ENCODE peak calls at places on chromosomes 5 and 9, in six cellular contexts. One of them, this sample, is unnamed.

GRCh38 chr5:80540691-80541090 is 29.4 kb downstream of the ANKRD34B start:
- DNase-seq in H1: no peak
- DNase-seq in HepG2: no peak
- DNase-seq in GM12878: no peak
- DNase-seq in endothelial cell of umbilical vein: no peak
- DNase-seq in K562: no peak
- DNase-seq in this sample: no peak

GRCh38 chr5:53418844-53419243 is 61.6 kb upstream of the FST start:
- DNase-seq in endothelial cell of umbilical vein: peak; percentile 88
- DNase-seq in HepG2: no peak
- DNase-seq in K562: no peak
- DNase-seq in GM12878: no peak
- DNase-seq in H1: no peak
- DNase-seq in this sample: no peak

GRCh38 chr5:179554981-179555380 is 4.6 kb downstream of the RUFY1 start:
- DNase-seq in K562: no peak
- DNase-seq in H1: no peak
- DNase-seq in HepG2: no peak
- DNase-seq in GM12878: no peak
- DNase-seq in endothelial cell of umbilical vein: no peak
- DNase-seq in this sample: no peak

GRCh38 chr5:168877132-168877895 is 298.1 kb upstream of the PANK3 start:
- DNase-seq in HepG2: peak; percentile 18
- DNase-seq in H1: no peak
- DNase-seq in endothelial cell of umbilical vein: peak; percentile 33
- DNase-seq in K562: peak; percentile 3
- DNase-seq in GM12878: no peak
- DNase-seq in this sample: no peak

GRCh38 chr5:123429993-123430392 is 6.8 kb upstream of the CEP120 start:
- DNase-seq in HepG2: peak; percentile 44
- DNase-seq in GM12878: no peak
- DNase-seq in K562: no peak
- DNase-seq in H1: no peak
- DNase-seq in endothelial cell of umbilical vein: no peak
- DNase-seq in this sample: peak; percentile 23

GRCh38 chr5:137252513-137252912 is 246.6 kb downstream of the SPOCK1 start:
- DNase-seq in K562: no peak
- DNase-seq in endothelial cell of umbilical vein: no peak
- DNase-seq in H1: no peak
- DNase-seq in HepG2: no peak
- DNase-seq in GM12878: no peak
- DNase-seq in this sample: no peak

GRCh38 chr5:137220523-137220927 is 278.6 kb downstream of the SPOCK1 start:
- DNase-seq in K562: peak; percentile 69
- DNase-seq in HepG2: peak; percentile 76
- DNase-seq in H1: no peak
- DNase-seq in endothelial cell of umbilical vein: peak; percentile 80
- DNase-seq in GM12878: no peak
- DNase-seq in this sample: peak; percentile 76

GRCh38 chr5:180464603-180464970 is 29.6 kb upstream of the CNOT6 start:
- DNase-seq in endothelial cell of umbilical vein: no peak
- DNase-seq in H1: no peak
- DNase-seq in HepG2: peak; percentile 35
- DNase-seq in GM12878: no peak
- DNase-seq in K562: no peak
- DNase-seq in this sample: no peak

GRCh38 chr9:127199001-127199791 is 65.4 kb upstream of the GARNL3 start:
- DNase-seq in GM12878: peak; percentile 71
- DNase-seq in HepG2: peak; percentile 45
- DNase-seq in K562: peak; percentile 81
- DNase-seq in endothelial cell of umbilical vein: peak; percentile 81
- DNase-seq in H1: peak; percentile 98
- DNase-seq in this sample: peak; percentile 67

GRCh38 chr5:136079195-136079985 is 50.6 kb downstream of the TGFBI start:
- DNase-seq in GM12878: no peak
- DNase-seq in HepG2: no peak
- DNase-seq in K562: no peak
- DNase-seq in endothelial cell of umbilical vein: peak; percentile 49
- DNase-seq in H1: no peak
- DNase-seq in this sample: no peak

GRCh38 chr9:93871286-93871685 is 83.9 kb downstream of the BARX1 start:
- DNase-seq in K562: no peak
- DNase-seq in HepG2: no peak
- DNase-seq in H1: no peak
- DNase-seq in GM12878: no peak
- DNase-seq in endothelial cell of umbilical vein: no peak
- DNase-seq in this sample: no peak

GRCh38 chr5:172913117-172913850 is 45.9 kb upstream of the RPL26L1 start:
- DNase-seq in H1: no peak
- DNase-seq in endothelial cell of umbilical vein: no peak
- DNase-seq in K562: no peak
- DNase-seq in GM12878: no peak
- DNase-seq in HepG2: no peak
- DNase-seq in this sample: no peak

GRCh38 chr9:99433555-99433954 is 211.5 kb downstream of the SEC61B start:
- DNase-seq in HepG2: peak; percentile 53
- DNase-seq in K562: peak; percentile 58
- DNase-seq in endothelial cell of umbilical vein: peak; percentile 80
- DNase-seq in H1: no peak
- DNase-seq in GM12878: peak; percentile 49
- DNase-seq in this sample: peak; percentile 60

GRCh38 chr5:137613554-137614265 is 114.6 kb upstream of the SPOCK1 start:
- DNase-seq in GM12878: no peak
- DNase-seq in K562: no peak
- DNase-seq in H1: no peak
- DNase-seq in HepG2: no peak
- DNase-seq in endothelial cell of umbilical vein: no peak
- DNase-seq in this sample: no peak

GRCh38 chr9:1775230-1775629 is 239.9 kb upstream of the SMARCA2 start:
- DNase-seq in K562: no peak
- DNase-seq in H1: no peak
- DNase-seq in GM12878: no peak
- DNase-seq in endothelial cell of umbilical vein: no peak
- DNase-seq in HepG2: no peak
- DNase-seq in this sample: no peak

GRCh38 chr9:18366184-18366583 is 107.8 kb upstream of the ADAMTSL1 start:
- DNase-seq in GM12878: no peak
- DNase-seq in endothelial cell of umbilical vein: no peak
- DNase-seq in H1: no peak
- DNase-seq in HepG2: no peak
- DNase-seq in K562: no peak
- DNase-seq in this sample: no peak

GRCh38 chr9:115192280-115192679 is 74.3 kb upstream of the TNC start:
- DNase-seq in H1: no peak
- DNase-seq in GM12878: no peak
- DNase-seq in endothelial cell of umbilical vein: no peak
- DNase-seq in K562: no peak
- DNase-seq in HepG2: no peak
- DNase-seq in this sample: no peak

GRCh38 chr9:15147471-15147870 is 159.5 kb downstream of the TTC39B start:
- DNase-seq in K562: no peak
- DNase-seq in endothelial cell of umbilical vein: no peak
- DNase-seq in HepG2: no peak
- DNase-seq in GM12878: no peak
- DNase-seq in H1: no peak
- DNase-seq in this sample: no peak

GRCh38 chr5:9624196-9624947 is 5.8 kb downstream of the TAS2R1 start:
- DNase-seq in endothelial cell of umbilical vein: no peak
- DNase-seq in H1: no peak
- DNase-seq in K562: no peak
- DNase-seq in GM12878: no peak
- DNase-seq in HepG2: no peak
- DNase-seq in this sample: no peak

GRCh38 chr5:56323505-56323904 is 90.4 kb upstream of the ANKRD55 start:
- DNase-seq in K562: no peak
- DNase-seq in endothelial cell of umbilical vein: no peak
- DNase-seq in H1: no peak
- DNase-seq in GM12878: no peak
- DNase-seq in HepG2: peak; percentile 50
- DNase-seq in this sample: no peak

GRCh38 chr9:127856094-127856740 is 1.8 kb upstream of the ENG start:
- DNase-seq in H1: no peak
- DNase-seq in GM12878: no peak
- DNase-seq in HepG2: no peak
- DNase-seq in K562: no peak
- DNase-seq in endothelial cell of umbilical vein: no peak
- DNase-seq in this sample: no peak

GRCh38 chr5:27592231-27592630 is 553.8 kb upstream of the CDH9 start:
- DNase-seq in endothelial cell of umbilical vein: no peak
- DNase-seq in HepG2: no peak
- DNase-seq in GM12878: no peak
- DNase-seq in K562: no peak
- DNase-seq in H1: no peak
- DNase-seq in this sample: no peak

GRCh38 chr9:129914051-129914450 is 78.8 kb downstream of the USP20 start:
- DNase-seq in K562: no peak
- DNase-seq in endothelial cell of umbilical vein: no peak
- DNase-seq in H1: no peak
- DNase-seq in HepG2: peak; percentile 37
- DNase-seq in GM12878: no peak
- DNase-seq in this sample: no peak

GRCh38 chr9:115202960-115203751 is 85.2 kb upstream of the TNC start:
- DNase-seq in K562: no peak
- DNase-seq in endothelial cell of umbilical vein: no peak
- DNase-seq in H1: no peak
- DNase-seq in HepG2: no peak
- DNase-seq in GM12878: no peak
- DNase-seq in this sample: no peak

GRCh38 chr5:36832274-36832673 is 44.3 kb upstream of the NIPBL start:
- DNase-seq in GM12878: no peak
- DNase-seq in H1: no peak
- DNase-seq in HepG2: no peak
- DNase-seq in endothelial cell of umbilical vein: no peak
- DNase-seq in K562: no peak
- DNase-seq in this sample: no peak

GRCh38 chr9:613771-614347 is 227.6 kb upstream of the DMRT1 start:
- DNase-seq in GM12878: peak; percentile 8
- DNase-seq in H1: peak; percentile 64
- DNase-seq in endothelial cell of umbilical vein: peak; percentile 95
- DNase-seq in K562: peak; percentile 38
- DNase-seq in HepG2: peak; percentile 88
- DNase-seq in this sample: peak; percentile 13
- TF ChIP-seq POLR2AphosphoS5 in GM12878: no peak
- TF ChIP-seq POLR2AphosphoS5 in H1: no peak
- TF ChIP-seq POLR2AphosphoS5 in endothelial cell of umbilical vein: no peak
- TF ChIP-seq POLR2AphosphoS5 in K562: no peak
- TF ChIP-seq POLR2AphosphoS5 in HepG2: no peak
- TF ChIP-seq POLR2AphosphoS5 in this sample: no peak

DNA sequence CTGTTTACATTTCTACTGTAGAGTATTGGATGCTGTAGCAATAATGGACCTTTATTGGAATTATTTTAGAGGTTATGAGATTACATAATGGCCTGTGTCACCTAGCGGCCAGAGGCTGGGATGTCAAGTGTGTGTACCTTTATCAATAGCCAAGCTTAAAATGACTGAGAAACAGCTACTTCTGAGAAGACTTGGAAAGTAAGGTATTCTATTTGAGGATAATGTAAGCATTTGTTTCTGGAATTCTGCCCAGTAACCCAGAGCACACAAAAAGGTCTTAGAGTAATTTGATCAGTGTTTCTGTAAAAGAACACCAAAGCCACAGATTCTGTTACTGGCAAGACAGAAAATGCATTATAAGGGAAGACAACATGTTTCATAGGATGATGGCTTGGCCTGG is 116.8 kb downstream of the MACIR start:
- DNase-seq in endothelial cell of umbilical vein: no peak
- DNase-seq in K562: no peak
- DNase-seq in GM12878: no peak
- DNase-seq in HepG2: no peak
- DNase-seq in H1: no peak
- DNase-seq in this sample: no peak
- TF ChIP-seq MAX in endothelial cell of umbilical vein: no peak
- TF ChIP-seq MAX in K562: no peak
- TF ChIP-seq MAX in GM12878: no peak
- TF ChIP-seq MAX in HepG2: no peak
- TF ChIP-seq MAX in H1: no peak
- TF ChIP-seq MAX in this sample: no peak

GRCh38 chr5:129906177-129906887 is 2.1 kb downstream of the CHSY3 start:
- DNase-seq in H1: peak; percentile 61
- DNase-seq in K562: no peak
- DNase-seq in endothelial cell of umbilical vein: peak; percentile 57
- DNase-seq in GM12878: no peak
- DNase-seq in HepG2: peak; percentile 66
- DNase-seq in this sample: no peak
- TF ChIP-seq EZH2 in H1: peak; percentile 34
- TF ChIP-seq EZH2 in K562: no peak
- TF ChIP-seq EZH2 in endothelial cell of umbilical vein: no peak
- TF ChIP-seq EZH2 in GM12878: no peak
- TF ChIP-seq EZH2 in HepG2: no peak
- TF ChIP-seq EZH2 in this sample: no peak

DNA sequence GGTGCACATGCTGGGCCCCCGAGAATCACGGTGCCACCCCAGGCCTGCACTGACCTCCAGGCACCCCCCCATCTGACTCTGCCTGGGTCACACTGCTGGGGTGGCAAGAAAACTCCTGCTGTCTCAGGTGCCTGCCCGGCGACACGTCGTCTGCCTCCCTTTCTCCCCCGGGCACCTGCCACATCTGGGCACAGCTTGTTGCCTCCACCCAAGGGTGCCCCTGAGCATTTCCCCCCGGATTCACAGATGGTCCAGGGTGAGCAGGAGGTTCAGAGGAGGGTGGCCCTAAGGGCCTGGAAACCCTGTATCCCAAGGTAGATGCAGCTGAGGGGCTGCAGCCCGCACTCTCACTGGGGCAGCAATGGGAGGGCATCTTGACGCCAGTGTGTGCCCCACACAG is 14.9 kb upstream of the QSOX2 start:
- DNase-seq in HepG2: no peak
- DNase-seq in H1: no peak
- DNase-seq in endothelial cell of umbilical vein: no peak
- DNase-seq in K562: no peak
- DNase-seq in GM12878: no peak
- DNase-seq in this sample: no peak
- TF ChIP-seq POLR2AphosphoS5 in HepG2: no peak
- TF ChIP-seq POLR2AphosphoS5 in H1: no peak
- TF ChIP-seq POLR2AphosphoS5 in endothelial cell of umbilical vein: no peak
- TF ChIP-seq POLR2AphosphoS5 in K562: no peak
- TF ChIP-seq POLR2AphosphoS5 in GM12878: no peak
- TF ChIP-seq POLR2AphosphoS5 in this sample: no peak

GRCh38 chr5:103090791-103091190 is 29.1 kb downstream of the GIN1 start:
- DNase-seq in K562: no peak
- DNase-seq in endothelial cell of umbilical vein: no peak
- DNase-seq in H1: no peak
- DNase-seq in GM12878: no peak
- DNase-seq in HepG2: no peak
- DNase-seq in this sample: no peak
- TF ChIP-seq MAX in K562: no peak
- TF ChIP-seq MAX in endothelial cell of umbilical vein: no peak
- TF ChIP-seq MAX in H1: no peak
- TF ChIP-seq MAX in GM12878: no peak
- TF ChIP-seq MAX in HepG2: no peak
- TF ChIP-seq MAX in this sample: no peak